ENCODE peak calls at places on chromosomes 3 and 15, in nine cellular contexts. Y, F, K, E, C, A, T, N and U are unnamed samples.

GRCh38 chr3:11001020-11001657 is 8.6 kb downstream of the SLC6A1 start:
- DNase-seq in Y (no peak), F (no peak), K (no peak), E (no peak), C (peak), A (peak), T (peak), N (no peak), U (no peak)

GRCh38 chr15:68730491-68731317 is 90.0 kb downstream of the ANP32A start:
- DNase-seq in Y (no peak), F (no peak), K (no peak), E (peak), C (peak), A (peak), T (no peak), N (peak), U (no peak)

GRCh38 chr3:58924581-58924980 is 125.2 kb downstream of the CFAP20DC start:
- DNase-seq in Y (no peak), F (no peak), K (no peak), E (no peak), C (no peak), A (peak), T (no peak), N (no peak), U (no peak)

GRCh38 chr3:67819447-67819846 is 165.0 kb upstream of the SUCLG2 start:
- DNase-seq in Y (no peak), F (no peak), K (no peak), E (no peak), C (peak), A (no peak), T (no peak), N (peak), U (no peak)

GRCh38 chr3:46664188-46664970 is 29.1 kb downstream of the ALS2CL start:
- DNase-seq in Y (no peak), F (no peak), K (no peak), E (no peak), C (no peak), A (no peak), T (no peak), N (peak), U (no peak)

GRCh38 chr3:64294771-64295170 is 69.5 kb upstream of the PRICKLE2 start:
- DNase-seq in Y (no peak), F (no peak), K (no peak), E (no peak), C (no peak), A (no peak), T (no peak), N (no peak), U (no peak)

GRCh38 chr15:60614862-60615771 is 136.2 kb upstream of the ICE2 start:
- DNase-seq in Y (no peak), F (peak), K (no peak), E (no peak), C (no peak), A (no peak), T (no peak), N (peak), U (no peak)

GRCh38 chr3:71478568-71478967 is 105.0 kb downstream of the FOXP1 start:
- DNase-seq in Y (no peak), F (no peak), K (no peak), E (no peak), C (no peak), A (peak), T (no peak), N (no peak), U (no peak)

GRCh38 chr3:185914911-185915629 is 22.7 kb downstream of the TRA2B start:
- DNase-seq in Y (no peak), F (no peak), K (no peak), E (no peak), C (no peak), A (no peak), T (no peak), N (no peak), U (no peak)

GRCh38 chr3:53994986-53995385 is 103.3 kb upstream of the SELENOK start:
- DNase-seq in Y (no peak), F (no peak), K (no peak), E (no peak), C (no peak), A (no peak), T (no peak), N (no peak), U (no peak)

GRCh38 chr3:33758874-33759273 is 39.6 kb upstream of the PDCD6IP start:
- DNase-seq in Y (no peak), F (no peak), K (no peak), E (no peak), C (no peak), A (peak), T (no peak), N (no peak), U (no peak)

GRCh38 chr3:120908030-120908802 is at the start of gene STXBP5L:
- DNase-seq in Y (peak), F (peak), K (peak), E (peak), C (peak), A (peak), T (peak), N (peak), U (peak)

GRCh38 chr3:45948409-45948808 is 5.1 kb downstream of the CXCR6 start:
- DNase-seq in Y (no peak), F (no peak), K (no peak), E (peak), C (no peak), A (peak), T (no peak), N (no peak), U (no peak)

GRCh38 chr3:72974956-72975355 is 21.7 kb upstream of the PPP4R2 start:
- DNase-seq in Y (no peak), F (no peak), K (no peak), E (no peak), C (no peak), A (no peak), T (no peak), N (no peak), U (no peak)

GRCh38 chr3:101038880-101039279 is 45.7 kb upstream of the ABI3BP start:
- DNase-seq in Y (no peak), F (no peak), K (no peak), E (no peak), C (no peak), A (peak), T (no peak), N (no peak), U (peak)

GRCh38 chr3:23992051-23992628 is 47.1 kb downstream of the NR1D2 start:
- DNase-seq in Y (no peak), F (no peak), K (no peak), E (peak), C (no peak), A (peak), T (no peak), N (no peak), U (no peak)

GRCh38 chr15:66882251-66883020 is 180.4 kb downstream of the SMAD6 start:
- DNase-seq in Y (no peak), F (no peak), K (no peak), E (peak), C (peak), A (peak), T (no peak), N (no peak), U (peak)